ENCODE peak calls at places on chromosome 2, in nine cellular contexts. One of them, this sample, is unnamed.

GRCh38 chr2:74548285-74548918 is 5.3 kb downstream of the LOXL3 start:
- DNase-seq in endothelial cell of umbilical vein: no peak
- DNase-seq in GM23338: peak
- DNase-seq in suprapubic skin: no peak
- DNase-seq in transverse colon: no peak
- DNase-seq in spleen: no peak
- DNase-seq in breast epithelium: no peak
- DNase-seq in SK-N-SH: peak
- DNase-seq in HepG2: no peak
- DNase-seq in this sample: no peak

GRCh38 chr2:241107384-241107783 is 5.3 kb upstream of the MTERF4 start:
- DNase-seq in endothelial cell of umbilical vein: no peak
- DNase-seq in breast epithelium: no peak
- DNase-seq in HepG2: no peak
- DNase-seq in SK-N-SH: no peak
- DNase-seq in spleen: no peak
- DNase-seq in suprapubic skin: no peak
- DNase-seq in transverse colon: no peak
- DNase-seq in GM23338: no peak
- DNase-seq in this sample: no peak

GRCh38 chr2:34912084-34912483 is 1313.0 kb upstream of the FAM98A start:
- DNase-seq in endothelial cell of umbilical vein: no peak
- DNase-seq in GM23338: no peak
- DNase-seq in transverse colon: no peak
- DNase-seq in spleen: no peak
- DNase-seq in breast epithelium: no peak
- DNase-seq in SK-N-SH: no peak
- DNase-seq in suprapubic skin: no peak
- DNase-seq in HepG2: no peak
- DNase-seq in this sample: no peak

GRCh38 chr2:102209474-102209873 is 22.7 kb downstream of the IL1RL2 start:
- DNase-seq in breast epithelium: no peak
- DNase-seq in HepG2: peak
- DNase-seq in suprapubic skin: no peak
- DNase-seq in transverse colon: no peak
- DNase-seq in spleen: no peak
- DNase-seq in endothelial cell of umbilical vein: no peak
- DNase-seq in GM23338: no peak
- DNase-seq in SK-N-SH: no peak
- DNase-seq in this sample: no peak

GRCh38 chr2:191264647-191265079 is 19.5 kb downstream of the MYO1B start:
- DNase-seq in transverse colon: no peak
- DNase-seq in spleen: no peak
- DNase-seq in breast epithelium: no peak
- DNase-seq in suprapubic skin: no peak
- DNase-seq in HepG2: no peak
- DNase-seq in GM23338: no peak
- DNase-seq in endothelial cell of umbilical vein: no peak
- DNase-seq in SK-N-SH: no peak
- DNase-seq in this sample: no peak

GRCh38 chr2:105895995-105896764 is 151.5 kb downstream of the NCK2 start:
- DNase-seq in GM23338: no peak
- DNase-seq in endothelial cell of umbilical vein: no peak
- DNase-seq in breast epithelium: no peak
- DNase-seq in transverse colon: no peak
- DNase-seq in suprapubic skin: no peak
- DNase-seq in HepG2: no peak
- DNase-seq in SK-N-SH: no peak
- DNase-seq in spleen: no peak
- DNase-seq in this sample: no peak

GRCh38 chr2:142822190-142822589 is 55.3 kb upstream of the KYNU start:
- DNase-seq in suprapubic skin: no peak
- DNase-seq in spleen: no peak
- DNase-seq in transverse colon: no peak
- DNase-seq in breast epithelium: no peak
- DNase-seq in HepG2: no peak
- DNase-seq in SK-N-SH: no peak
- DNase-seq in endothelial cell of umbilical vein: peak
- DNase-seq in GM23338: no peak
- DNase-seq in this sample: no peak

GRCh38 chr2:126425943-126426342 is 230.0 kb upstream of the GYPC start:
- DNase-seq in transverse colon: no peak
- DNase-seq in breast epithelium: no peak
- DNase-seq in suprapubic skin: no peak
- DNase-seq in spleen: no peak
- DNase-seq in SK-N-SH: no peak
- DNase-seq in HepG2: no peak
- DNase-seq in GM23338: no peak
- DNase-seq in endothelial cell of umbilical vein: no peak
- DNase-seq in this sample: no peak

GRCh38 chr2:47905454-47906260 is 641 bp downstream of the FBXO11 start:
- DNase-seq in SK-N-SH: peak
- DNase-seq in transverse colon: peak
- DNase-seq in GM23338: no peak
- DNase-seq in HepG2: no peak
- DNase-seq in suprapubic skin: peak
- DNase-seq in breast epithelium: peak
- DNase-seq in spleen: peak
- DNase-seq in endothelial cell of umbilical vein: peak
- DNase-seq in this sample: peak

GRCh38 chr2:59851848-59852475 is 701.5 kb downstream of the BCL11A start:
- DNase-seq in SK-N-SH: no peak
- DNase-seq in suprapubic skin: no peak
- DNase-seq in HepG2: no peak
- DNase-seq in transverse colon: peak
- DNase-seq in breast epithelium: no peak
- DNase-seq in spleen: no peak
- DNase-seq in endothelial cell of umbilical vein: no peak
- DNase-seq in GM23338: no peak
- DNase-seq in this sample: no peak

GRCh38 chr2:65361623-65362022 is 70.8 kb downstream of the SPRED2 start:
- DNase-seq in HepG2: no peak
- DNase-seq in SK-N-SH: peak
- DNase-seq in GM23338: no peak
- DNase-seq in endothelial cell of umbilical vein: no peak
- DNase-seq in breast epithelium: no peak
- DNase-seq in spleen: no peak
- DNase-seq in suprapubic skin: no peak
- DNase-seq in transverse colon: no peak
- DNase-seq in this sample: no peak

GRCh38 chr2:185318271-185318724 is 420.3 kb upstream of the FSIP2 start:
- DNase-seq in suprapubic skin: no peak
- DNase-seq in GM23338: peak
- DNase-seq in endothelial cell of umbilical vein: no peak
- DNase-seq in transverse colon: no peak
- DNase-seq in breast epithelium: no peak
- DNase-seq in HepG2: peak
- DNase-seq in spleen: no peak
- DNase-seq in SK-N-SH: no peak
- DNase-seq in this sample: no peak

GRCh38 chr2:239566995-239567580 is 166.3 kb upstream of the HDAC4 start:
- DNase-seq in suprapubic skin: no peak
- DNase-seq in spleen: peak
- DNase-seq in transverse colon: no peak
- DNase-seq in HepG2: no peak
- DNase-seq in GM23338: no peak
- DNase-seq in endothelial cell of umbilical vein: no peak
- DNase-seq in SK-N-SH: no peak
- DNase-seq in breast epithelium: no peak
- DNase-seq in this sample: no peak

GRCh38 chr2:216635701-216636541 is 2.7 kb downstream of the IGFBP2 start:
- DNase-seq in SK-N-SH: peak
- DNase-seq in breast epithelium: no peak
- DNase-seq in HepG2: no peak
- DNase-seq in spleen: no peak
- DNase-seq in GM23338: peak
- DNase-seq in suprapubic skin: no peak
- DNase-seq in transverse colon: peak
- DNase-seq in endothelial cell of umbilical vein: no peak
- DNase-seq in this sample: no peak

GRCh38 chr2:216637472-216637871 is 4.3 kb downstream of the IGFBP2 start:
- DNase-seq in spleen: no peak
- DNase-seq in SK-N-SH: no peak
- DNase-seq in HepG2: no peak
- DNase-seq in transverse colon: no peak
- DNase-seq in breast epithelium: no peak
- DNase-seq in GM23338: no peak
- DNase-seq in endothelial cell of umbilical vein: no peak
- DNase-seq in suprapubic skin: no peak
- DNase-seq in this sample: no peak

GRCh38 chr2:216635171-216635570 is 2.0 kb downstream of the IGFBP2 start:
- DNase-seq in suprapubic skin: no peak
- DNase-seq in endothelial cell of umbilical vein: peak
- DNase-seq in GM23338: no peak
- DNase-seq in transverse colon: no peak
- DNase-seq in SK-N-SH: peak
- DNase-seq in breast epithelium: no peak
- DNase-seq in HepG2: no peak
- DNase-seq in spleen: no peak
- DNase-seq in this sample: no peak

GRCh38 chr2:216634317-216635148 is 1.3 kb downstream of the IGFBP2 start:
- DNase-seq in suprapubic skin: no peak
- DNase-seq in endothelial cell of umbilical vein: peak
- DNase-seq in SK-N-SH: peak
- DNase-seq in spleen: no peak
- DNase-seq in GM23338: no peak
- DNase-seq in breast epithelium: no peak
- DNase-seq in transverse colon: peak
- DNase-seq in HepG2: no peak
- DNase-seq in this sample: no peak

DNA sequence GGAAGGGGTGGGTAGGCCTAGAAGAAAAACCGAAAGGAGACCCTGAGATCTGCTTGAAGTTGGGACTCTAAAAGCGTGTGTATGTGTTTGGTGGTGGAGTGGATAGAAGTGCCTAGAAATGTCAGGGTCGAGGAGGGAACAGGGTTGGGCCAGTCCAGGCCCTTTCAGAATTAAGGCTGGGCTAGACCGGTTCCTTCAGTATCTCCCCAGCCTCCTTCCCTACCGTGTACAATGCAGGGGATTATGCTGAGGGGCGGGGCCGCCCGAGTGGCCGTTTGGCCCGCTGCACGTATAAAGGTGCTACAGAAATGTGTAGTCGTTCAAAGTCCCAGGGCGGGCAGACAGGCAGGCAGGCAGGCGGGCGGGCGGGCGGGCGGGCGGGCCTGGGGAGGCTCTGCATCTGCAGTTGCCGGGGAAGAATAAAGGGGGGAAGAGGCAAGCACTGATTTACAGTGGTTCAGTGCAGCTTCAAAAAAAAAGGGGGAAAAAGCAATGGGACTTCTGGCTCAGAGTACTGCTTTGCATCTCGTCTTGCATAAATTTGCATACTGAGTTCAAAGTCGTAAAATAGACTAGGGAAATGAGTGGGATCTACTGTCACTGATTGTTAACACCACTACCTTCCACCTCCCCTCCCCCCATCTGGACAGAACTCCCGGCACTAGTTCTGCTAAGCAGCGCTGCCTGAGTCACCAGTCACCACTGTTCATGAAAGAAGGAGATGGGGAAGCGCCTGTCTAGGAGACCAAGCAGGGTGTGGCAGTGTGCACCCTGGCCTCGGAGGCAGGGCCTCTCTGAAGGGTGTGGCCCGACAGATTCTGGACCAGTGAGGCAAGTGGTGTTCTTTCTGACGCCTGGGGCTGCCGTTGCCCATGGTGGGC is 3.6 kb downstream of the IGFBP2 start:
- DNase-seq in suprapubic skin: no peak
- DNase-seq in transverse colon: peak
- DNase-seq in endothelial cell of umbilical vein: peak
- DNase-seq in spleen: no peak
- DNase-seq in SK-N-SH: peak
- DNase-seq in breast epithelium: no peak
- DNase-seq in HepG2: peak
- DNase-seq in GM23338: peak
- DNase-seq in this sample: peak
- TF ChIP-seq POLR2AphosphoS5 in suprapubic skin: no peak
- TF ChIP-seq POLR2AphosphoS5 in transverse colon: peak
- TF ChIP-seq POLR2AphosphoS5 in endothelial cell of umbilical vein: no peak
- TF ChIP-seq POLR2AphosphoS5 in spleen: peak
- TF ChIP-seq POLR2AphosphoS5 in SK-N-SH: peak
- TF ChIP-seq POLR2AphosphoS5 in breast epithelium: no peak
- TF ChIP-seq POLR2AphosphoS5 in HepG2: no peak
- TF ChIP-seq POLR2AphosphoS5 in GM23338: no peak
- TF ChIP-seq POLR2AphosphoS5 in this sample: peak

GRCh38 chr2:24104906-24105305 is 18.2 kb downstream of the PFN4 start:
- DNase-seq in spleen: no peak
- DNase-seq in HepG2: no peak
- DNase-seq in suprapubic skin: no peak
- DNase-seq in endothelial cell of umbilical vein: no peak
- DNase-seq in breast epithelium: no peak
- DNase-seq in SK-N-SH: no peak
- DNase-seq in GM23338: no peak
- DNase-seq in transverse colon: no peak
- DNase-seq in this sample: no peak
- TF ChIP-seq POLR2AphosphoS5 in spleen: no peak
- TF ChIP-seq POLR2AphosphoS5 in HepG2: no peak
- TF ChIP-seq POLR2AphosphoS5 in suprapubic skin: no peak
- TF ChIP-seq POLR2AphosphoS5 in endothelial cell of umbilical vein: no peak
- TF ChIP-seq POLR2AphosphoS5 in breast epithelium: no peak
- TF ChIP-seq POLR2AphosphoS5 in SK-N-SH: no peak
- TF ChIP-seq POLR2AphosphoS5 in GM23338: no peak
- TF ChIP-seq POLR2AphosphoS5 in transverse colon: no peak
- TF ChIP-seq POLR2AphosphoS5 in this sample: no peak

GRCh38 chr2:108441712-108442111 is 7.3 kb upstream of the GCC2 start:
- DNase-seq in HepG2: no peak
- DNase-seq in spleen: no peak
- DNase-seq in suprapubic skin: no peak
- DNase-seq in breast epithelium: no peak
- DNase-seq in SK-N-SH: no peak
- DNase-seq in endothelial cell of umbilical vein: no peak
- DNase-seq in GM23338: no peak
- DNase-seq in transverse colon: no peak
- DNase-seq in this sample: no peak

GRCh38 chr2:108436976-108437375 is 12.0 kb upstream of the GCC2 start:
- DNase-seq in suprapubic skin: no peak
- DNase-seq in GM23338: no peak
- DNase-seq in breast epithelium: no peak
- DNase-seq in spleen: no peak
- DNase-seq in transverse colon: no peak
- DNase-seq in endothelial cell of umbilical vein: no peak
- DNase-seq in HepG2: no peak
- DNase-seq in SK-N-SH: no peak
- DNase-seq in this sample: no peak
- TF ChIP-seq POLR2AphosphoS5 in suprapubic skin: no peak
- TF ChIP-seq POLR2AphosphoS5 in GM23338: no peak
- TF ChIP-seq POLR2AphosphoS5 in breast epithelium: no peak
- TF ChIP-seq POLR2AphosphoS5 in spleen: no peak
- TF ChIP-seq POLR2AphosphoS5 in transverse colon: no peak
- TF ChIP-seq POLR2AphosphoS5 in endothelial cell of umbilical vein: no peak
- TF ChIP-seq POLR2AphosphoS5 in HepG2: no peak
- TF ChIP-seq POLR2AphosphoS5 in SK-N-SH: no peak
- TF ChIP-seq POLR2AphosphoS5 in this sample: no peak

DNA sequence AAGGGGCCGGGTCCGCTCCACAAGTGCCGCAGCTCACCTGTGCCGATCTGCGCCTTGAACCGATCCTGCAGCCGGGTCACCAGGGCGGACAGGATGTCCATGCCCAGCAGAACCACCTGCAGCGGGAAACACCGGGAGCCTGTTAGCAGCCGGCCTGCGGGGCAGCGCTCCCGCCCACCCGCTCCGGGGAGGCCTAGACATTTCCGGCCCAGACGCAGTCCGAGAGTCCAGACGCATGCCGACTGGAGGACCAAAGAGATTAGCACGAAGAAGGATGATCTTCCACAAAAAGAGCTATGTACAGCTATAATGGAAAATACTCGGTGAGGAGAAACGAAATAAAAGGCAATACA is 494 bp upstream of the RNU4ATAC start:
- DNase-seq in transverse colon: peak
- DNase-seq in spleen: peak
- DNase-seq in endothelial cell of umbilical vein: peak
- DNase-seq in SK-N-SH: peak
- DNase-seq in GM23338: peak
- DNase-seq in suprapubic skin: peak
- DNase-seq in breast epithelium: peak
- DNase-seq in HepG2: peak
- DNase-seq in this sample: no peak
- TF ChIP-seq POLR2AphosphoS5 in transverse colon: no peak
- TF ChIP-seq POLR2AphosphoS5 in spleen: no peak
- TF ChIP-seq POLR2AphosphoS5 in endothelial cell of umbilical vein: no peak
- TF ChIP-seq POLR2AphosphoS5 in SK-N-SH: no peak
- TF ChIP-seq POLR2AphosphoS5 in GM23338: peak
- TF ChIP-seq POLR2AphosphoS5 in suprapubic skin: no peak
- TF ChIP-seq POLR2AphosphoS5 in breast epithelium: no peak
- TF ChIP-seq POLR2AphosphoS5 in HepG2: no peak
- TF ChIP-seq POLR2AphosphoS5 in this sample: no peak